ENCODE peak calls at places on chromosomes 5 and 9, in ten cellular contexts. V is esophagus muscularis mucosa; T is heart left ventricle; Z is dorsolateral prefrontal cortex; P is PC-3; F is CD8-positive, alpha-beta T cell; G is HCT116; K is keratinocyte; U is fibroblast of lung; M is suprapubic skin. N is an unnamed sample.
A peak's percentile ranks its signal among the peaks of the same experiment; 100 is the strongest.

GRCh38 chr5:91359957-91360609 is 23.0 kb downstream of the ARRDC3 start:
- DNase-seq in V (peak; percentile 31), T (no peak), Z (no peak), P (no peak), F (no peak), G (no peak), K (no peak), U (no peak), M (no peak), N (no peak)

GRCh38 chr9:122122903-122123632 is 30.0 kb upstream of the TTLL11 start:
- DNase-seq in V (no peak), T (peak; percentile 65), Z (peak; percentile 76), P (peak; percentile 72), F (peak; percentile 50), G (peak; percentile 59), K (no peak), U (peak; percentile 74), M (no peak), N (no peak)

GRCh38 chr5:144386315-144386714 is 215.6 kb downstream of the KCTD16 start:
- DNase-seq in V (no peak), T (no peak), Z (no peak), P (no peak), F (no peak), G (no peak), K (no peak), U (no peak), M (no peak), N (no peak)

GRCh38 chr5:134122530-134122929 is 8.0 kb downstream of the TCF7 start:
- DNase-seq in V (no peak), T (no peak), Z (no peak), P (no peak), F (peak; percentile 48), G (no peak), K (no peak), U (no peak), M (no peak), N (no peak)

GRCh38 chr9:70410368-70410767 is 4.1 kb downstream of the KLF9 start:
- DNase-seq in V (no peak), T (no peak), Z (no peak), P (no peak), F (no peak), G (no peak), K (no peak), U (peak; percentile 69), M (peak; percentile 26), N (no peak)

GRCh38 chr5:35518104-35518503 is 99.6 kb upstream of the SPEF2 start:
- DNase-seq in V (no peak), T (no peak), Z (no peak), P (no peak), F (no peak), G (no peak), K (no peak), U (no peak), M (no peak), N (no peak)

GRCh38 chr9:136050266-136050705 is 44.8 kb downstream of the NACC2 start:
- DNase-seq in V (no peak), T (peak; percentile 19), Z (no peak), P (no peak), F (no peak), G (no peak), K (no peak), U (no peak), M (no peak), N (no peak)

GRCh38 chr9:4739587-4740372 is 1.2 kb downstream of the AK3 start:
- DNase-seq in V (no peak), T (no peak), Z (no peak), P (peak; percentile 4), F (no peak), G (no peak), K (no peak), U (peak; percentile 32), M (no peak), N (no peak)

GRCh38 chr9:108235599-108235998 is 620.2 kb downstream of the ACTL7B start:
- DNase-seq in V (no peak), T (no peak), Z (no peak), P (no peak), F (no peak), G (no peak), K (no peak), U (no peak), M (no peak), N (no peak)

GRCh38 chr9:114811301-114811700 is 5.5 kb upstream of the TNFSF15 start:
- DNase-seq in V (peak; percentile 53), T (no peak), Z (no peak), P (peak; percentile 70), F (no peak), G (no peak), K (no peak), U (no peak), M (no peak), N (no peak)

GRCh38 chr5:64958757-64959391 is 190.1 kb downstream of the CWC27 start:
- DNase-seq in V (no peak), T (no peak), Z (no peak), P (peak; percentile 49), F (no peak), G (peak; percentile 7), K (no peak), U (peak; percentile 78), M (no peak), N (no peak)

GRCh38 chr5:31751620-31752019 is 112.7 kb downstream of the PDZD2 start:
- DNase-seq in V (no peak), T (no peak), Z (peak; percentile 56), P (no peak), F (no peak), G (no peak), K (no peak), U (no peak), M (no peak), N (no peak)

GRCh38 chr5:144267961-144268513 is 97.4 kb downstream of the KCTD16 start:
- DNase-seq in V (no peak), T (no peak), Z (no peak), P (no peak), F (no peak), G (no peak), K (no peak), U (no peak), M (no peak), N (no peak)

GRCh38 chr9:115362101-115362500 is 244.1 kb upstream of the TNC start:
- DNase-seq in V (no peak), T (no peak), Z (no peak), P (no peak), F (no peak), G (no peak), K (no peak), U (no peak), M (no peak), N (no peak)

GRCh38 chr5:34674226-34674625 is 18.1 kb downstream of the RAI14 start:
- DNase-seq in V (no peak), T (no peak), Z (no peak), P (peak; percentile 78), F (no peak), G (no peak), K (no peak), U (peak; percentile 66), M (no peak), N (peak; percentile 87)

GRCh38 chr9:112443200-112443599 is 43.4 kb upstream of the KIAA1958 start:
- DNase-seq in V (no peak), T (no peak), Z (no peak), P (peak; percentile 18), F (no peak), G (no peak), K (no peak), U (peak; percentile 37), M (no peak), N (no peak)

GRCh38 chr9:113620377-113621161 is 157.0 kb downstream of the RGS3 start:
- DNase-seq in V (no peak), T (peak; percentile 82), Z (peak; percentile 50), P (peak; percentile 82), F (no peak), G (peak; percentile 56), K (peak; percentile 32), U (peak; percentile 83), M (peak; percentile 84), N (peak; percentile 74)

GRCh38 chr5:126443374-126443851 is 20.2 kb downstream of the GRAMD2B start:
- DNase-seq in V (no peak), T (no peak), Z (no peak), P (no peak), F (no peak), G (no peak), K (no peak), U (no peak), M (no peak), N (no peak)

GRCh38 chr5:1923766-1924165 is 41.0 kb upstream of the IRX4 start:
- DNase-seq in V (no peak), T (no peak), Z (no peak), P (no peak), F (no peak), G (no peak), K (no peak), U (no peak), M (peak; percentile 41), N (no peak)
- H3K27me3 ChIP-seq in V (no peaks in the 10 kb centered on the region), T (peaks cover 7% of the 10 kb centered on the region), Z (peaks cover 17% of the 10 kb centered on the region), P (peaks cover 42% of the 10 kb centered on the region), F (peaks cover 2% of the 10 kb centered on the region), G (no peaks in the 10 kb centered on the region), K (no peaks in the 10 kb centered on the region), U (no peaks in the 10 kb centered on the region), M (peaks cover 39% of the 10 kb centered on the region), N (no peaks in the 10 kb centered on the region)

DNA sequence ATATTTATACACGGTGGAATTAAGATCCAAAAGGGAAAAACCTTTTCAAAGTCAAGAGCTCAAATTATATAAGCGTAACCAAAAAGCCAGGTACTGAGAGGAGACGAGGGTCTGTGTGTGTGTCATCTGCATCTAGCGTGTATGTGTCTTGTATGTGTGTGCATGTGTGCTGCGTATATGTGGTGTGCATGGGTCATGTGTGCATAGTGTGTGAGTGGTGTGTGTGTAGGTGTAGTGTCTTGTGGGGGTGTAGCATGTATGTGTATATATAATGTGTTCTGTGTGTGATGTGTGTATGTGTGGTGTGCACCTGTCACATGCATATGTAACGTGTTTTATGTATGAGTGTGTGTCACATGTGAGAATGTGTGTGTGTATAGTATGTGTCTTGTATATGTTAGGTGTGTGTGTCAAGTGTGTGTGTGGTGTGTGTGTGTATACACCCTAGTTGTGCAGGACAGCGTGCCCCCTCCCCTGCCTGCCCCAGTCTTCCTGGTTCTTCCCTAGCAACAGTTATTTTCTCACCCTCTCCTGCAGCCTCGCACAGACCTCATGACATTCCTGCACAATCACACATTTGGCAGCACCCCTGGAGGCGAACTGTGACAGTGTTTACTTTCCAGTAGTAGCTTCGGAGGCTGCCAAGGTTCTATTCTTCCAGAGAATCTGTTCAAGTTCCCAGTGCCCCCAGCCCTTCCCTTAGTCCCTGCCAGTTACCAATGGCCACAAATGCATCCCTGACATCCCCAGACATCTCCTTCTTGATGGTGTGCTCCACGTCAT is 27.1 kb upstream of the TNIP1 start:
- DNase-seq in V (no peak), T (peak; percentile 62), Z (no peak), P (peak; percentile 53), F (no peak), G (no peak), K (no peak), U (peak; percentile 48), M (no peak), N (no peak)
- TF ChIP-seq CTCF in V (peak; percentile 10), T (no peak), Z (no peak), P (no peak), F (no peak), G (no peak), K (peak; percentile 15), U (no peak), M (no peak), N (no peak)

GRCh38 chr9:3508078-3508431 is 17.7 kb downstream of the RFX3 start:
- DNase-seq in V (no peak), T (no peak), Z (no peak), P (no peak), F (no peak), G (no peak), K (no peak), U (no peak), M (no peak), N (no peak)
- H3K4me3 ChIP-seq in V (peak overlapping the region; percentile 18), T (no peak overlapping the region), Z (peak overlapping the region; percentile 4), P (no peak overlapping the region), F (no peak overlapping the region), G (no peak overlapping the region), K (no peak overlapping the region), U (no peak overlapping the region), M (peak overlapping the region; percentile 14), N (no peak overlapping the region)

GRCh38 chr9:126612329-126612812 is 1.4 kb upstream of the LMX1B start:
- DNase-seq in V (no peak), T (no peak), Z (no peak), P (no peak), F (no peak), G (no peak), K (no peak), U (no peak), M (no peak), N (no peak)
- H3K27me3 ChIP-seq in V (peaks cover 52% of the 10 kb centered on the region), T (peaks cover 62% of the 10 kb centered on the region), Z (peaks cover 72% of the 10 kb centered on the region), P (peaks cover 35% of the 10 kb centered on the region), F (peaks cover 32% of the 10 kb centered on the region), G (no peaks in the 10 kb centered on the region), K (peaks cover 47% of the 10 kb centered on the region), U (peaks cover 75% of the 10 kb centered on the region), M (peaks cover 82% of the 10 kb centered on the region), N (peaks cover 65% of the 10 kb centered on the region)

N was measured in BJ.